ENCODE peak calls at places on chromosomes 6 and 20, in six cellular contexts. S, C, M, N, U and V are unnamed samples.
A peak's percentile ranks its signal among the peaks of the same experiment; 100 is the strongest.

GRCh38 chr20:10524643-10525042 is 89.5 kb downstream of the SLX4IP start:
- DNase-seq in S (peak; percentile 95), M (no peak), U (no peak), N (no peak), C (no peak), V (no peak)

GRCh38 chr6:25278914-25279747 is at the start of gene CARMIL1:
- DNase-seq in U (peak; percentile 92), M (peak; percentile 79), C (peak; percentile 52), S (peak; percentile 90), N (peak; percentile 73), V (peak; percentile 72)

GRCh38 chr20:16556299-16556698 is 16.9 kb downstream of the KIF16B start:
- DNase-seq in S (peak; percentile 69), U (no peak), N (no peak), C (peak; percentile 75), M (no peak), V (no peak)

GRCh38 chr6:11701568-11701967 is 77.0 kb downstream of the ADTRP start:
- DNase-seq in S (peak; percentile 7), N (no peak), U (no peak), C (no peak), M (no peak), V (no peak)

GRCh38 chr6:150891886-150892485 is 26.5 kb downstream of the MTHFD1L start:
- DNase-seq in M (peak; percentile 89), S (peak; percentile 79), U (peak; percentile 71), C (peak; percentile 88), N (peak; percentile 64), V (peak; percentile 48)

GRCh38 chr20:16368645-16369292 is 204.5 kb downstream of the KIF16B start:
- DNase-seq in C (peak; percentile 78), M (no peak), S (peak; percentile 70), U (no peak), N (no peak), V (no peak)

GRCh38 chr20:40962733-40963504 is 65.7 kb upstream of the TOP1 start:
- DNase-seq in N (peak; percentile 59), C (peak; percentile 44), M (peak; percentile 75), U (peak; percentile 77), S (peak; percentile 83), V (peak; percentile 53)

GRCh38 chr20:32113861-32114260 is 4.3 kb downstream of the TM9SF4 start:
- DNase-seq in N (no peak), C (no peak), M (no peak), U (no peak), S (no peak), V (no peak)

GRCh38 chr6:36286858-36287257 is 17.0 kb downstream of the PNPLA1 start:
- DNase-seq in U (no peak), N (no peak), M (no peak), C (no peak), S (no peak), V (no peak)

GRCh38 chr20:53187402-53187801 is 215.2 kb downstream of the TSHZ2 start:
- DNase-seq in S (no peak), M (no peak), U (no peak), C (no peak), N (no peak), V (no peak)

GRCh38 chr6:62615366-62616015 is 329.5 kb upstream of the KHDRBS2 start:
- DNase-seq in N (no peak), C (no peak), M (no peak), U (no peak), S (no peak), V (no peak)

GRCh38 chr6:41055149-41055548 is 2.1 kb downstream of the APOBEC2 start:
- DNase-seq in M (peak; percentile 56), U (no peak), C (peak; percentile 6), S (no peak), N (no peak), V (no peak)

GRCh38 chr20:39986231-39986904 is 702.7 kb downstream of the MAFB start:
- DNase-seq in C (peak; percentile 28), U (no peak), M (peak; percentile 85), N (peak; percentile 64), S (no peak), V (peak; percentile 70)

GRCh38 chr6:160960067-160960466 is 31.5 kb upstream of the MAP3K4 start:
- DNase-seq in M (no peak), C (no peak), S (no peak), U (no peak), N (no peak), V (no peak)

GRCh38 chr20:14336667-14337066 is 745 bp downstream of the FLRT3 start:
- DNase-seq in S (peak; percentile 63), C (peak; percentile 16), U (no peak), M (no peak), N (no peak), V (no peak)

GRCh38 chr6:110216140-110216539 is 35.9 kb downstream of the CDC40 start:
- DNase-seq in N (no peak), M (no peak), U (no peak), S (no peak), C (no peak), V (no peak)

GRCh38 chr6:38528196-38528965 is 111.3 kb downstream of the BTBD9 start:
- DNase-seq in M (no peak), S (no peak), U (no peak), C (no peak), N (no peak), V (no peak)

GRCh38 chr6:15073344-15073789 is 172.5 kb upstream of the JARID2 start:
- DNase-seq in N (no peak), U (no peak), S (peak; percentile 92), M (no peak), C (peak; percentile 18), V (peak; percentile 50)

GRCh38 chr6:166625356-166625755 is 1.7 kb downstream of the RPS6KA2 start:
- DNase-seq in S (peak; percentile 12), M (no peak), N (no peak), U (no peak), C (peak; percentile 74), V (peak; percentile 50)

GRCh38 chr6:170151235-170152110 is 139.4 kb downstream of the DLL1 start:
- DNase-seq in S (no peak), U (no peak), M (no peak), N (peak; percentile 6), C (no peak), V (no peak)

GRCh38 chr6:166556336-166556735 is 30.1 kb downstream of the RAMACL start:
- DNase-seq in C (peak; percentile 28), U (no peak), S (no peak), M (no peak), N (no peak), V (no peak)

GRCh38 chr6:1729133-1729751 is 119.5 kb downstream of the FOXC1 start:
- DNase-seq in C (no peak), N (no peak), S (no peak), U (no peak), M (no peak), V (no peak)

GRCh38 chr6:142867355-142867801 is 77.6 kb downstream of the HIVEP2 start:
- DNase-seq in U (no peak), S (no peak), M (no peak), N (no peak), C (peak; percentile 29), V (no peak)

GRCh38 chr6:43970913-43971775 is 156.1 kb downstream of the MRPL14 start:
- DNase-seq in N (no peak), U (peak; percentile 91), S (peak; percentile 82), M (no peak), C (peak; percentile 46), V (no peak)

GRCh38 chr6:73180076-73180717 is 45.1 kb downstream of the KHDC1L start:
- DNase-seq in N (no peak), M (no peak), S (peak; percentile 1), C (peak; percentile 25), U (no peak), V (no peak)

GRCh38 chr6:31559958-31560696 is 12.0 kb upstream of the LTA start:
- DNase-seq in C (peak; percentile 52), U (no peak), N (peak; percentile 63), S (peak; percentile 65), M (peak; percentile 74), V (peak; percentile 85)

GRCh38 chr6:157637941-157638340 is 185.1 kb upstream of the SNX9 start:
- DNase-seq in M (no peak), U (no peak), N (no peak), S (no peak), C (no peak), V (no peak)

GRCh38 chr20:43680976-43681375 is 14.1 kb downstream of the MYBL2 start:
- DNase-seq in S (no peak), M (no peak), N (no peak), U (no peak), C (no peak), V (no peak)
- H3K36me3 ChIP-seq in S (peaks cover 28% of the 10 kb centered on the region), M (no peaks in the 10 kb centered on the region), N (no peaks in the 10 kb centered on the region), U (no peaks in the 10 kb centered on the region), C (no peaks in the 10 kb centered on the region), V (peaks cover 54% of the 10 kb centered on the region)

GRCh38 chr6:42136508-42137191 is 5.8 kb downstream of the C6orf132 start:
- DNase-seq in M (no peak), C (peak; percentile 85), N (no peak), U (peak; percentile 28), S (peak; percentile 85), V (peak; percentile 28)
- H3K4me3 ChIP-seq in M (no peak overlapping the region), C (no peak overlapping the region), N (no peak overlapping the region), U (peak overlapping the region; percentile 17), S (peak overlapping the region; percentile 51), V (no peak overlapping the region)

GRCh38 chr20:35473684-35474083 is 18.3 kb downstream of the CEP250 start:
- DNase-seq in S (no peak), U (no peak), C (no peak), N (no peak), M (no peak), V (no peak)

GRCh38 chr20:35468671-35469334 is 13.4 kb downstream of the CEP250 start:
- DNase-seq in N (no peak), S (peak; percentile 74), M (no peak), U (no peak), C (peak; percentile 39), V (no peak)

GRCh38 chr20:35476288-35476687 is 20.9 kb downstream of the CEP250 start:
- DNase-seq in U (no peak), C (no peak), N (no peak), S (no peak), M (no peak), V (no peak)

GRCh38 chr20:35474504-35474903 is 19.1 kb downstream of the CEP250 start:
- DNase-seq in N (no peak), C (no peak), S (no peak), M (no peak), U (no peak), V (no peak)

GRCh38 chr20:35472209-35472608 is 16.8 kb downstream of the CEP250 start:
- DNase-seq in M (no peak), N (no peak), U (no peak), C (no peak), S (no peak), V (no peak)
- H3K36me3 ChIP-seq in M (peaks cover 44% of the 10 kb centered on the region), N (peaks cover 97% of the 10 kb centered on the region), U (peaks cover 92% of the 10 kb centered on the region), C (peaks cover 41% of the 10 kb centered on the region), S (peaks cover 79% of the 10 kb centered on the region), V (peaks cover 96% of the 10 kb centered on the region)

DNA sequence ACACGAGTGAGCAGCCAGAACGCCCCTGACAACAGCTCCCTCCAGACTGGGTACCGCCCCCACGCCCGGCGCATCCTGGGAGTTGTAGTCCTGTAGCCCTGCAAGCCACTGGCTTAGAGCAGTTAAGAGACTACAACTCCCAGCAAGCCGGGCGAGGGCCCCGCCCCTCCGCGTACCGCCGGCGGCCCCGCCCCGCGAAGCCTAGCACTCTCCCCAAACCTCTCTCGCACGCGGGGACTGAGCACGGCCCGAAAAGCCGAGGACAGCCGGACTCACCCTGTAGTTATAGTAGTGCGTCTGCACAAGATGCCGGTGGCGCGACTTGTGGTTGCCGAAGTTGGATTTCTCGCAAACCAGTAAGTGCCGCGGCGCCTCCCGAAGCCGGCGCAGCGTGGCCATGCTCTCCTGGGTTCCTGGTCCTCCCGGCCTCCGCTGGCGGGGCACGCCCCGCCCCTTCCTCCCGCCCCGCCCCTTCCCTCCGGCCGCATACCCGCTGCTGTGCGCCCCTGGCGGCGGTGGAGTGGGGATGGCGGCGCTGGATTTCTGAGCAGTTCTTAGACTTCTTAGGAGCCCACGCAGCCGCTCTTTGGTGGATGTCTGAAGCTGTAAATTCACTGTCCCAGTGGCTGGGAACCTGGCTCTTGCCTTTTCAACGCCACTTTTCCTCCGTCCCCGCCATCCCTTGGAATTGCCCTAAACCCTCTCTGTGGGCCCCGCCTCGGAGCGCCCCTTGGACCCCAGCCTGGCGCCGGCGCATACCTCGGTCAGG is at the start of gene RPP40:
- DNase-seq in S (peak; percentile 98), C (peak; percentile 95), U (peak; percentile 97), N (peak; percentile 98), M (peak; percentile 96), V (peak; percentile 96)
- H3K4me3 ChIP-seq in S (peak within 1 kb of the TSS; percentile 82), C (peak within 1 kb of the TSS; percentile 87), U (peak within 1 kb of the TSS; percentile 72), N (peak within 1 kb of the TSS; percentile 87), M (peak within 1 kb of the TSS; percentile 67), V (peak within 1 kb of the TSS; percentile 66)